ENCODE peak calls at places on chromosomes 7 and 10, in six cellular contexts. Z is Caco-2; O is NCI-H1436 treated with DMSO at 0.1 percent for 48 hours; K is hypothalamus; P is CD8-positive, alpha-beta T cell; L is erythroblast. S is an unnamed sample.

GRCh38 chr10:44715081-44715480 is 196.1 kb upstream of the TMEM72 start:
- DNase-seq in P (no peak), Z (no peak), K (no peak), O (no peak), L (no peak), S (no peak)

GRCh38 chr7:158555034-158555520 is 32.5 kb downstream of the PTPRN2 start:
- DNase-seq in K (no peak), O (no peak), Z (no peak), P (no peak), L (no peak), S (no peak)

GRCh38 chr7:133829336-133829897 is 297.7 kb upstream of the LRGUK start:
- DNase-seq in L (no peak), K (no peak), P (no peak), Z (no peak), O (no peak), S (no peak)

GRCh38 chr7:29017666-29018065 is 59.5 kb upstream of the TRIL start:
- DNase-seq in P (no peak), O (no peak), L (no peak), Z (no peak), K (no peak), S (no peak)

GRCh38 chr10:78263521-78263988 is 229.9 kb downstream of the RPS24 start:
- DNase-seq in L (no peak), K (peak; percentile 84), Z (no peak), O (no peak), P (no peak), S (no peak)

GRCh38 chr7:101882595-101883564 is 65.5 kb downstream of the CUX1 start:
- DNase-seq in L (peak; percentile 27), O (peak; percentile 35), K (no peak), P (no peak), Z (peak; percentile 92), S (peak; percentile 91)

GRCh38 chr7:18590259-18590658 is 94.7 kb downstream of the HDAC9 start:
- DNase-seq in L (no peak), Z (no peak), P (no peak), O (no peak), K (no peak), S (no peak)

GRCh38 chr7:1787241-1787640 is 117.2 kb downstream of the ELFN1 start:
- DNase-seq in K (no peak), Z (no peak), P (no peak), O (no peak), L (no peak), S (no peak)

GRCh38 chr10:70232155-70232858 is 922 bp downstream of the PPA1 start:
- DNase-seq in L (peak; percentile 67), O (no peak), Z (peak; percentile 80), K (no peak), P (peak; percentile 29), S (peak; percentile 73)

GRCh38 chr7:142760071-142760642 is 10.6 kb upstream of the PRSS2 start:
- DNase-seq in K (no peak), O (no peak), P (no peak), L (no peak), Z (peak; percentile 83), S (no peak)

GRCh38 chr7:17549406-17549805 is 251.0 kb downstream of the AHR start:
- DNase-seq in P (no peak), O (no peak), K (no peak), Z (no peak), L (no peak), S (no peak)

GRCh38 chr7:50953303-50953702 is 170.6 kb upstream of the GRB10 start:
- DNase-seq in P (no peak), L (no peak), Z (no peak), K (no peak), O (no peak), S (no peak)

GRCh38 chr7:120961638-120962173 is 11.1 kb downstream of the ING3 start:
- DNase-seq in P (no peak), K (no peak), Z (no peak), O (no peak), L (no peak), S (no peak)

GRCh38 chr10:61959814-61960213 is 58.3 kb downstream of the ARID5B start:
- DNase-seq in K (no peak), Z (no peak), P (no peak), O (no peak), L (no peak), S (no peak)

GRCh38 chr10:6919077-6919476 is 339.0 kb upstream of the PRKCQ start:
- DNase-seq in P (no peak), Z (no peak), O (no peak), K (no peak), L (no peak), S (no peak)

GRCh38 chr10:66467042-66467441 is 458.8 kb upstream of the LRRTM3 start:
- DNase-seq in K (no peak), P (no peak), O (no peak), L (no peak), Z (no peak), S (no peak)

GRCh38 chr7:14858410-14858809 is 44.1 kb downstream of the DGKB start:
- DNase-seq in O (peak; percentile 44), K (no peak), L (no peak), Z (no peak), P (no peak), S (no peak)

GRCh38 chr10:117627561-117627960 is 85.0 kb downstream of the EMX2 start:
- DNase-seq in Z (no peak), K (no peak), O (no peak), P (no peak), L (no peak), S (no peak)

GRCh38 chr10:26380815-26381214 is 57.3 kb upstream of the APBB1IP start:
- DNase-seq in Z (no peak), O (no peak), K (no peak), L (no peak), P (no peak), S (no peak)

GRCh38 chr10:119105155-119105554 is 1.2 kb downstream of the DENND10 start:
- DNase-seq in L (no peak), O (no peak), K (no peak), Z (no peak), P (no peak), S (no peak)

GRCh38 chr10:3366043-3366442 is 193.5 kb upstream of the PITRM1 start:
- DNase-seq in Z (no peak), P (no peak), O (no peak), K (no peak), L (no peak), S (no peak)

GRCh38 chr10:122617476-122618270 is 57.1 kb downstream of the DMBT1 start:
- DNase-seq in P (no peak), L (no peak), K (no peak), O (no peak), Z (no peak), S (no peak)

GRCh38 chr10:110210663-110211454 is 3.5 kb downstream of the MXI1 start:
- DNase-seq in P (peak; percentile 89), Z (peak; percentile 97), L (peak; percentile 98), K (peak; percentile 98), O (peak; percentile 94), S (peak; percentile 89)

GRCh38 chr10:18312385-18313145 is 172.3 kb downstream of the CACNB2 start:
- DNase-seq in P (no peak), O (no peak), Z (peak; percentile 29), K (no peak), L (peak; percentile 7), S (peak; percentile 40)

GRCh38 chr10:11178606-11179221 is 161.0 kb downstream of the CELF2 start:
- DNase-seq in Z (no peak), P (peak; percentile 80), K (no peak), O (no peak), L (peak; percentile 93), S (peak; percentile 96)

GRCh38 chr7:101216860-101217387 is 457 bp downstream of the PLOD3 start:
- DNase-seq in P (no peak), L (peak; percentile 42), Z (no peak), K (no peak), O (no peak), S (no peak)

GRCh38 chr10:128203028-128203427 is 76.8 kb upstream of the MKI67 start:
- DNase-seq in Z (no peak), K (no peak), O (no peak), P (no peak), L (no peak), S (no peak)

GRCh38 chr7:45402480-45403218 is 171.5 kb upstream of the ADCY1 start:
- DNase-seq in O (no peak), L (no peak), P (no peak), K (no peak), Z (no peak), S (no peak)

GRCh38 chr7:79090543-79090942 is 362.9 kb downstream of the MAGI2 start:
- DNase-seq in Z (no peak), P (no peak), L (no peak), O (no peak), K (no peak), S (no peak)

GRCh38 chr10:30980951-30981616 is 50.6 kb downstream of the ZNF438 start:
- DNase-seq in K (no peak), O (peak; percentile 54), Z (no peak), P (no peak), L (no peak), S (no peak)

S was measured in K562.